ENCODE peak calls at places on chromosomes 2 and 18, in five cellular contexts. U is naive thymus-derived CD4-positive, alpha-beta T cell; D is trophoblast cell; Q is mammary epithelial cell; N is fibroblast of pulmonary artery. W is an unnamed sample.
A peak's percentile ranks its signal among the peaks of the same experiment; 100 is the strongest.

GRCh38 chr18:38956068-38956467 is 1390.5 kb upstream of the CELF4 start:
- DNase-seq in D (no peak), N (no peak), Q (no peak), U (no peak), W (no peak)

GRCh38 chr18:2508678-2509077 is 62.6 kb downstream of the METTL4 start:
- DNase-seq in N (no peak), U (no peak), D (no peak), Q (peak; percentile 66), W (no peak)

GRCh38 chr2:41830600-41830999 is 217.2 kb upstream of the PKDCC start:
- DNase-seq in Q (no peak), U (no peak), N (no peak), D (no peak), W (no peak)

GRCh38 chr2:215998636-215999035 is 14.7 kb downstream of the MREG start:
- DNase-seq in U (no peak), Q (no peak), D (no peak), N (no peak), W (no peak)

GRCh38 chr2:51597086-51597485 is 565.2 kb upstream of the NRXN1 start:
- DNase-seq in D (no peak), N (no peak), U (no peak), Q (no peak), W (no peak)

GRCh38 chr2:160430001-160430344 is 63.6 kb downstream of the RBMS1 start:
- DNase-seq in D (no peak), N (no peak), Q (no peak), U (no peak), W (no peak)

GRCh38 chr2:127157651-127158460 is 50.9 kb upstream of the BIN1 start:
- DNase-seq in U (no peak), N (no peak), Q (no peak), D (peak; percentile 82), W (no peak)

GRCh38 chr2:149357058-149357457 is 26.7 kb downstream of the LYPD6 start:
- DNase-seq in U (no peak), N (no peak), D (no peak), Q (no peak), W (no peak)

GRCh38 chr2:12080360-12080759 is 333.9 kb downstream of the LPIN1 start:
- DNase-seq in U (no peak), D (no peak), N (no peak), Q (no peak), W (no peak)

GRCh38 chr2:46686811-46687210 is 207.4 kb downstream of the TMEM247 start:
- DNase-seq in N (no peak), D (no peak), Q (no peak), U (no peak), W (no peak)

GRCh38 chr2:142863485-142863921 is 14.0 kb upstream of the KYNU start:
- DNase-seq in Q (peak; percentile 17), N (peak; percentile 13), U (no peak), D (no peak), W (peak; percentile 76)

GRCh38 chr2:142867161-142867560 is 10.3 kb upstream of the KYNU start:
- DNase-seq in D (no peak), U (no peak), Q (peak; percentile 86), N (peak; percentile 3), W (no peak)

GRCh38 chr2:142866426-142866825 is 11.0 kb upstream of the KYNU start:
- DNase-seq in U (no peak), D (no peak), N (no peak), Q (no peak), W (no peak)

GRCh38 chr2:142868281-142868762 is 9.1 kb upstream of the KYNU start:
- DNase-seq in U (no peak), Q (peak; percentile 98), N (no peak), D (no peak), W (peak; percentile 74)

DNA sequence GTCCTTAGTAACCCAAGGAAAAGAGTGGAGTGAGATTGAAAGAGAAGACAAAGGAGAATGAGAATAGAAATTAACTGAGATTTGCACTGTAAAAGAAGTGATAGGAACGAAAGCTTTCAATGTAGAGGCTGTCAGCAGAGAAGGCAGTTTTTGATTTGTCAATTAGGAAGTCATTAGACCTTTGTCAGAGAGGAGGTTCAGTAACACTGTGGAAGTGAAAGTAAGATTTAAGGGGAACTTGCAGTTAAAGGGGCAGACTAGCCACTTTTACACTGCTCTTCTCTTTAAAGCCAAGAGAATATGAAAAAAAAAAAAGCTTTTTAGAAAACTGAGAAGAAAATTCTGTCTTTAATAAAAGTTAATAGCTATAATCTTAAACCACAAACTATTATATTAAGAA is 11.5 kb upstream of the KYNU start:
- DNase-seq in U (no peak), D (no peak), N (peak; percentile 8), Q (no peak), W (peak; percentile 45)
- H3K4me3 ChIP-seq in U (no peak overlapping the region), D (no peak overlapping the region), N (no peak overlapping the region), Q (no peak overlapping the region), W (no peak overlapping the region)

GRCh38 chr2:105258835-105259350 is 17.4 kb downstream of the GPR45 start:
- DNase-seq in N (no peak), Q (no peak), D (no peak), U (no peak), W (no peak)

GRCh38 chr2:105261061-105261460 is 19.5 kb downstream of the GPR45 start:
- DNase-seq in N (peak; percentile 84), Q (peak; percentile 58), U (no peak), D (peak; percentile 56), W (no peak)

GRCh38 chr2:105257981-105258380 is 16.4 kb downstream of the GPR45 start:
- DNase-seq in N (no peak), U (no peak), Q (no peak), D (no peak), W (no peak)

DNA sequence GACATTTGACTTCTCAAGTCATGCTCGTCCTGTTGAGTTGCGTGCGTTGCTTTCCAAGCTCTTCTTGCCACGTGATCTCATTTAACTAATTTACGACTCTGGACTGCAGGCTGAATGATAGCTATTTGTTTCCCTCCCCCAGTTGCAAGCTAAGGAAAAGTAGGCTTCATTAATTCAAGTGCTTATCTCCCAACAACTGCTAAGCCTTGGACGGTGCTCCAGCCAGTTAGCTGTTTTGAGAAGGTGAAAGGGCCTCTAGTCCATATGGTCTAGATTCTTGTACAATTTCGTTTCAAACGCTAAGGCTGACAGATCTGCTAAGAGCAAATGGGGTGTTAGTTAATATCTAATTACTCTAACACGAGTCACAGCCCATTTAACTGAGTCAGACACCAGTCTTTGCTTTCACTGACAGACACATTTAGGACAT is 21.1 kb downstream of the GPR45 start:
- DNase-seq in U (no peak), N (no peak), Q (peak; percentile 14), D (no peak), W (no peak)
- H3K4me3 ChIP-seq in U (no peak overlapping the region), N (no peak overlapping the region), Q (no peak overlapping the region), D (no peak overlapping the region), W (no peak overlapping the region)

DNA sequence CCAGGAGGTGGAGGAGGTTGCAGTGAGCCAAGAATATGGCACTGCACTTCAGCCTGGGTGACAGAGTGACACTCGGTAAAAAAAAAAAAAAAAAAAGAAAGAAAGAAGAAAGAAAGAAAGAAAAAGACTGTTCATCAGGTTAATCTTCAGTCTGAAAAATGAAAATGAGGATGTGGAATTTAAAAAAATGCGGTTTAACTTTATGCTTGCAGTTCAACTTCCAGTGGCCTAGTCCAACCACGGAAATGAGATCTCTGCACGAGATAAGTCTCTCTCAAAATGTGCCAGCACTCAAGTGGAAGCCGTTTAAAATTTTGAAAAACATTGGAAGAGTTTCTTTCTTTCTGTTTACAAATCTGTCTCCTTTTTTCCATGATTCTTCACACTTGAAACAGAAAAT is 112.1 kb downstream of the DOCK10 start:
- DNase-seq in Q (no peak), U (peak; percentile 72), N (no peak), D (no peak), W (no peak)
- H3K4me3 ChIP-seq in Q (no peak overlapping the region), U (peak overlapping the region; percentile 0), N (no peak overlapping the region), D (no peak overlapping the region), W (no peak overlapping the region)

GRCh38 chr2:238601433-238602222 is 174.9 kb downstream of the ASB1 start:
- DNase-seq in N (peak; percentile 92), D (no peak), U (no peak), Q (peak; percentile 49), W (no peak)

GRCh38 chr2:238600506-238601432 is 174.0 kb downstream of the ASB1 start:
- DNase-seq in U (no peak), N (no peak), D (no peak), Q (no peak), W (no peak)

GRCh38 chr2:238599549-238600505 is 173.1 kb downstream of the ASB1 start:
- DNase-seq in N (no peak), U (no peak), Q (no peak), D (no peak), W (no peak)

GRCh38 chr2:238603596-238603995 is 176.9 kb downstream of the ASB1 start:
- DNase-seq in U (no peak), Q (no peak), D (no peak), N (no peak), W (no peak)

GRCh38 chr2:238602223-238602945 is 175.7 kb downstream of the ASB1 start:
- DNase-seq in U (no peak), D (no peak), Q (no peak), N (no peak), W (no peak)
- H3K4me3 ChIP-seq in U (no peak overlapping the region), D (no peak overlapping the region), Q (no peak overlapping the region), N (no peak overlapping the region), W (no peak overlapping the region)

W was measured in endothelial cell of umbilical vein.